ENCODE peak calls at places on chromosome X, in seven cellular contexts. One of them, this sample, is unnamed.

GRCh38 chrX:53305996-53306937 is 24.9 kb upstream of the IQSEC2 start:
- DNase-seq in epithelial cell of esophagus: no peak
- DNase-seq in T-helper 1 cell: no peak
- DNase-seq in hepatocyte: no peak
- DNase-seq in stimulated activated CD4-positive, alpha-beta T cell treated with anti-CD3 and anti-CD28 coated beads, Interleukin-4, amount 100 ng/mL, for 24 hours: no peak
- DNase-seq in iris pigment epithelial cell: peak
- DNase-seq in A549: no peak
- DNase-seq in this sample: no peak

GRCh38 chrX:43707812-43708548 is 51.9 kb downstream of the MAOA start:
- DNase-seq in epithelial cell of esophagus: no peak
- DNase-seq in T-helper 1 cell: no peak
- DNase-seq in hepatocyte: peak
- DNase-seq in stimulated activated CD4-positive, alpha-beta T cell treated with anti-CD3 and anti-CD28 coated beads, Interleukin-4, amount 100 ng/mL, for 24 hours: no peak
- DNase-seq in iris pigment epithelial cell: peak
- DNase-seq in A549: no peak
- DNase-seq in this sample: no peak

GRCh38 chrX:30521440-30522182 is 56.0 kb downstream of the TASL start:
- DNase-seq in epithelial cell of esophagus: peak
- DNase-seq in T-helper 1 cell: no peak
- DNase-seq in hepatocyte: no peak
- DNase-seq in stimulated activated CD4-positive, alpha-beta T cell treated with anti-CD3 and anti-CD28 coated beads, Interleukin-4, amount 100 ng/mL, for 24 hours: no peak
- DNase-seq in iris pigment epithelial cell: peak
- DNase-seq in A549: no peak
- DNase-seq in this sample: no peak

GRCh38 chrX:57900961-57901360 is 9.3 kb downstream of the ZXDA start:
- DNase-seq in epithelial cell of esophagus: peak
- DNase-seq in T-helper 1 cell: no peak
- DNase-seq in hepatocyte: no peak
- DNase-seq in stimulated activated CD4-positive, alpha-beta T cell treated with anti-CD3 and anti-CD28 coated beads, Interleukin-4, amount 100 ng/mL, for 24 hours: no peak
- DNase-seq in iris pigment epithelial cell: peak
- DNase-seq in A549: no peak
- DNase-seq in this sample: no peak

GRCh38 chrX:112612558-112612957 is 67.2 kb downstream of the LHFPL1 start:
- DNase-seq in epithelial cell of esophagus: no peak
- DNase-seq in T-helper 1 cell: no peak
- DNase-seq in hepatocyte: no peak
- DNase-seq in stimulated activated CD4-positive, alpha-beta T cell treated with anti-CD3 and anti-CD28 coated beads, Interleukin-4, amount 100 ng/mL, for 24 hours: no peak
- DNase-seq in iris pigment epithelial cell: no peak
- DNase-seq in A549: no peak
- DNase-seq in this sample: no peak

GRCh38 chrX:131704136-131704695 is 160.3 kb downstream of the OR13H1 start:
- DNase-seq in epithelial cell of esophagus: no peak
- DNase-seq in T-helper 1 cell: no peak
- DNase-seq in hepatocyte: no peak
- DNase-seq in stimulated activated CD4-positive, alpha-beta T cell treated with anti-CD3 and anti-CD28 coated beads, Interleukin-4, amount 100 ng/mL, for 24 hours: no peak
- DNase-seq in iris pigment epithelial cell: peak
- DNase-seq in A549: peak
- DNase-seq in this sample: no peak

GRCh38 chrX:20517565-20517964 is 250.9 kb upstream of the RPS6KA3 start:
- DNase-seq in epithelial cell of esophagus: no peak
- DNase-seq in T-helper 1 cell: no peak
- DNase-seq in hepatocyte: no peak
- DNase-seq in stimulated activated CD4-positive, alpha-beta T cell treated with anti-CD3 and anti-CD28 coated beads, Interleukin-4, amount 100 ng/mL, for 24 hours: no peak
- DNase-seq in iris pigment epithelial cell: peak
- DNase-seq in A549: no peak
- DNase-seq in this sample: no peak

GRCh38 chrX:373641-374471 is 12.9 kb downstream of the PPP2R3B start:
- DNase-seq in epithelial cell of esophagus: peak
- DNase-seq in T-helper 1 cell: no peak
- DNase-seq in hepatocyte: peak
- DNase-seq in stimulated activated CD4-positive, alpha-beta T cell treated with anti-CD3 and anti-CD28 coated beads, Interleukin-4, amount 100 ng/mL, for 24 hours: peak
- DNase-seq in iris pigment epithelial cell: peak
- DNase-seq in A549: peak
- DNase-seq in this sample: no peak

GRCh38 chrX:2690856-2691542 is at the start of gene CD99:
- DNase-seq in epithelial cell of esophagus: peak
- DNase-seq in T-helper 1 cell: peak
- DNase-seq in hepatocyte: peak
- DNase-seq in stimulated activated CD4-positive, alpha-beta T cell treated with anti-CD3 and anti-CD28 coated beads, Interleukin-4, amount 100 ng/mL, for 24 hours: peak
- DNase-seq in iris pigment epithelial cell: peak
- DNase-seq in A549: peak
- DNase-seq in this sample: no peak

This sample was measured in non-pigmented ciliary epithelial cell.